ENCODE peak calls at places on chromosomes 1 and 21, in five cellular contexts. W is WTC11, K is H1, T is endothelial cell of umbilical vein, F is A549. V is an unnamed sample.

GRCh38 chr1:95388041-95388440 is 154.0 kb downstream of the RWDD3 start:
- DNase-seq in F (no peak), T (no peak), W (no peak), K (no peak), V (no peak)

GRCh38 chr1:3564921-3565831 is 46.1 kb downstream of the MEGF6 start:
- DNase-seq in T (peak), F (no peak), K (peak), W (peak), V (peak)

GRCh38 chr1:27634166-27634981 is 611 bp downstream of the FGR start:
- DNase-seq in T (peak), F (no peak), W (peak), K (no peak), V (no peak)

GRCh38 chr1:116820362-116820761 is 66.1 kb downstream of the CD2 start:
- DNase-seq in W (no peak), F (peak), T (no peak), K (no peak), V (no peak)

GRCh38 chr1:90831910-90832309 is 114.8 kb upstream of the BARHL2 start:
- DNase-seq in K (no peak), W (no peak), F (no peak), T (no peak), V (no peak)

GRCh38 chr1:37318490-37318889 is 155.9 kb upstream of the ZC3H12A start:
- DNase-seq in K (no peak), F (no peak), T (no peak), W (peak), V (no peak)

GRCh38 chr1:168687796-168688195 is 41.2 kb downstream of the DPT start:
- DNase-seq in K (no peak), F (peak), T (no peak), W (no peak), V (peak)

GRCh38 chr21:42498012-42498411 is 2.0 kb upstream of the RSPH1 start:
- DNase-seq in W (no peak), T (no peak), F (no peak), K (no peak), V (no peak)

GRCh38 chr1:236129315-236129714 is 13.0 kb upstream of the GPR137B start:
- DNase-seq in K (no peak), T (no peak), W (peak), F (no peak), V (no peak)

GRCh38 chr1:84855947-84856660 is 36.9 kb downstream of the LPAR3 start:
- DNase-seq in T (no peak), F (no peak), K (no peak), W (no peak), V (no peak)

GRCh38 chr1:41917051-41917530 is 1.6 kb downstream of the HIVEP3 start:
- DNase-seq in K (no peak), F (no peak), T (no peak), W (no peak), V (no peak)

GRCh38 chr1:111441573-111442192 is 7.4 kb downstream of the WDR77 start:
- DNase-seq in T (peak), K (peak), W (peak), F (peak), V (peak)

GRCh38 chr1:183568176-183569041 is 21.9 kb downstream of the NCF2 start:
- DNase-seq in T (peak), F (no peak), W (no peak), K (no peak), V (no peak)

GRCh38 chr1:41592451-41593125 is 108.1 kb upstream of the EDN2 start:
- DNase-seq in W (no peak), F (no peak), K (no peak), T (no peak), V (no peak)

GRCh38 chr21:39282911-39283310 is 30.5 kb downstream of the BRWD1 start:
- DNase-seq in K (no peak), F (no peak), T (no peak), W (no peak), V (no peak)

GRCh38 chr21:39281853-39282252 is 31.6 kb downstream of the BRWD1 start:
- DNase-seq in T (no peak), W (no peak), F (no peak), K (no peak), V (no peak)

DNA sequence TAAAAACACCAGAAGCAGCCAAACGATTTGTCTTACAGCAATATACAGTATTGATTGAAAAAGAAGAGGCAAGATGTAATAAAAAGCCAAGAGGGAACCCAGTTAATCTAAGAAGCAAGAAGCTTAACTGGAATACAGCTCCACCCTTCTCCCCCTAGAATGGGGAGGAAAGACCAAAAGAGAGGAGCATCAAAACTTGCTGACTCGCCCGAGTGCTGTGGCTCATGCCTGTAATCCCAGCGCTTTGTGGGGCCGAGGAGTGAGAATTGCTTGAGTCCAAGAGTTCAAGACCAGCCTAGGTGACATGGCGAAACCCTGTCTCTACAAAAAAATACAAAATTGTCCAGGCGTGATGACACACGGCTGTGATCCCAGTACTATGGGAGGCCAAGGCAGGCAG is 32.2 kb downstream of the BRWD1 start:
- DNase-seq in W (no peak), F (no peak), K (no peak), T (no peak), V (no peak)
- TF ChIP-seq JUN in W (no peak), F (no peak), K (no peak), T (no peak), V (no peak)

DNA sequence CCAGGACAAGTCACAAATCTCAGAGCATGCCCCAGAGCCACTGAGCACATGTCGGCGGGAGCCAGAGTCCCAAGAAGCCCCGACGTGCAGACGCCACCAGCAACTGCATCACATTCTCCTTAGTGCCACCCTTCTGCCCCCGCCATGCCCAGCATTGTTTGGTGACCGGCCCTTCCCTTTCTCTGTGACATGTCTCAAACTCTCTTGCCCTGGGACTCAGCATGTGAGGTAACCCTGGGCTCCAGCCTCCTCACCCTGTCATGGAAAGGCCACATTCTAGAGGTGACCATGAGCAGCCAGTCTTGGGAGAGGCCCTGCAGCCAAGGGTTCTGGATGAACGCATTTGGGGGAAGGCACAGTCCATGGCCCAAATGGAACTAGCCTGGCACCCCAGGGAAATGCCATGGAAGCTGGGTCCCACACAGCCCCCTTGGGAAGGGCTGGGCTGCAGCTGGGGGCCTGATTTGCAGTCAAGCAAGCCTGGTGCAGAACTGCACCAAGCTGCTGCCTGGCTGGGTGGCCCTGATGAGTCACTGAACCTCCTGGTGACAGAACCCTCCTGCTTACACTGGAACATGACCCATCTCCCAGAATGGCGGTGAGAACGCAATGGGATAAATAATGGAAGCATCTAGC is 94.4 kb downstream of the ITPKB start:
- DNase-seq in W (no peak), F (no peak), T (no peak), K (no peak), V (no peak)
- TF ChIP-seq JUN in W (no peak), F (no peak), T (no peak), K (no peak), V (no peak)

DNA sequence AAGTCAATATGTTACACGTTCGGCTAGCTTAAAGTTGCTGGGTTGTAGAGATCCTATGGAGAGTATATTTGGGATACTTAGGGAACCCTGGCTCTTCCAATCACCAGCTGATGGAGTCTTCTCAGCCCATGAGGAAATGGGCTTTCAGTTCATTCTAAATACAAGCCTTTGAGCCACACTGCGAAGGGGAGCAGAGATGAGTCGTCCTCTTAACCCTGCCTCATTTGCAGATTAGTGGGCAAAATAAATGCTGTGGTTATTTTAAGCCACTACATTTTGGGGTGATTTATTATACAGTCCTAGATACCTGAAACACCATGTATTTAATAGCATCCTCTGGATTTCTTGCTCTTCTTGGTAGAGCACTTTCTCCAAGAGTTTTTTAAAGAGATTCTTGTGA is 19.0 kb upstream of the VCAM1 start:
- DNase-seq in W (no peak), F (no peak), T (no peak), K (no peak), V (no peak)
- TF ChIP-seq JUN in W (no peak), F (no peak), T (no peak), K (no peak), V (no peak)

GRCh38 chr1:109299087-109299983 is 7.5 kb downstream of the MYBPHL start:
- DNase-seq in W (no peak), F (no peak), K (no peak), T (no peak), V (no peak)
- TF ChIP-seq JUN in W (no peak), F (no peak), K (no peak), T (no peak), V (no peak)

GRCh38 chr1:92410706-92411105 is 76.0 kb downstream of the GFI1 start:
- DNase-seq in W (no peak), T (no peak), F (no peak), K (no peak), V (peak)

GRCh38 chr1:92408825-92409224 is 77.9 kb downstream of the GFI1 start:
- DNase-seq in K (no peak), T (no peak), F (no peak), W (no peak), V (no peak)

GRCh38 chr1:92409946-92410345 is 76.8 kb downstream of the GFI1 start:
- DNase-seq in T (no peak), W (no peak), K (no peak), F (no peak), V (no peak)

GRCh38 chr1:92411511-92411910 is 75.2 kb downstream of the GFI1 start:
- DNase-seq in T (no peak), W (no peak), F (no peak), K (no peak), V (no peak)
- TF ChIP-seq JUN in T (no peak), W (no peak), F (no peak), K (no peak), V (no peak)

GRCh38 chr1:162030741-162031280 is 7.1 kb upstream of the OLFML2B start:
- DNase-seq in T (no peak), K (no peak), W (no peak), F (no peak), V (no peak)

GRCh38 chr1:162036156-162036555 is 12.5 kb upstream of the OLFML2B start:
- DNase-seq in W (no peak), K (no peak), F (no peak), T (no peak), V (no peak)

GRCh38 chr1:162033445-162033844 is 9.8 kb upstream of the OLFML2B start:
- DNase-seq in W (no peak), T (no peak), F (no peak), K (no peak), V (no peak)

GRCh38 chr1:162038624-162039023 is 15.0 kb upstream of the OLFML2B start:
- DNase-seq in W (no peak), K (no peak), F (no peak), T (no peak), V (no peak)

GRCh38 chr1:162035241-162035640 is 11.6 kb upstream of the OLFML2B start:
- DNase-seq in K (no peak), W (no peak), T (peak), F (no peak), V (no peak)
- TF ChIP-seq JUN in K (no peak), W (no peak), T (no peak), F (no peak), V (no peak)

GRCh38 chr21:15222711-15223110 is 157.9 kb upstream of the NRIP1 start:
- DNase-seq in W (no peak), K (no peak), F (no peak), T (no peak), V (no peak)
- TF ChIP-seq JUN in W (no peak), K (no peak), F (no peak), T (no peak), V (no peak)

GRCh38 chr1:43232071-43232470 is 37.7 kb upstream of the TMEM125 start:
- DNase-seq in T (peak), F (peak), W (no peak), K (no peak), V (no peak)

GRCh38 chr1:43225168-43225567 is 44.6 kb upstream of the TMEM125 start:
- DNase-seq in W (no peak), T (peak), F (no peak), K (no peak), V (peak)

GRCh38 chr1:43229831-43230780 is 39.7 kb upstream of the TMEM125 start:
- DNase-seq in W (no peak), F (no peak), T (no peak), K (no peak), V (no peak)

GRCh38 chr1:43222876-43223275 is 46.9 kb upstream of the TMEM125 start:
- DNase-seq in T (no peak), K (no peak), F (no peak), W (no peak), V (no peak)

DNA sequence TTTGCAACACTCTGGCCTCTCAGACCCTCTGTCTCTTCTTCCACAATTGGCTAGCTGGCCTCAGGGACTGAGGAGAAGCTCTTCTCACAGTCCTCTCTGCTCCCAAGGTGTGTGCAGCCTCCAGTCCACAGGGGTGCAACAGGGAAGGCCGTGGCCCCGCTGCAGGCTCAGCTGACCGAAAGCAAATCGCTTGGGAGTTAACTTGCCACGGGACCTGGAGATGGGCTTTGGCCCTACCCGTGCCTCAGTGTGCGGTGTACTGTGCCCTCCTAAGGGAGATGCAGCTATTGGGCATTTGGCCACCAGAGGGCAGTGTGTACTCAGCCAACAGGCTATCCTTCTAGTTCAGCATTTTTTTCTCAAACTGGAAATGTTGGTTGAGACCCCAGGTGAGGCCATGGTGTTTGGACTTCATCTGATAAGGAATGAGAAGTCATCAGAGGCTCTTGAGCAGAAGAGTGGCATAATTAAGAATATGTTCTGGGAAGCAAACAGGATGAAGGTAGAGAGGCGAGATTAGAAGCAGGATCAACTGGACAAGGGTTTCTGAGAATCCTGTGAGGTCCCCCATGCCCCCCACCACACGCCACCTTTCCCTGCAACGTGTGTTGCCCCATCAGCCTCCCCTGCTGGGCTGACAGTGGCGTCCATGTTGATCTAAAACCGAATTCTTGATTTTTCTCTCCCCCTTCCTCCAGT is 42.5 kb upstream of the TMEM125 start:
- DNase-seq in W (peak), F (peak), T (peak), K (peak), V (peak)
- TF ChIP-seq JUN in W (no peak), F (no peak), T (no peak), K (no peak), V (no peak)

GRCh38 chr1:67390041-67390887 is 39.9 kb downstream of the SERBP1 start:
- DNase-seq in F (no peak), T (no peak), W (no peak), K (no peak), V (no peak)
- TF ChIP-seq JUN in F (no peak), T (no peak), W (no peak), K (no peak), V (no peak)

GRCh38 chr21:25465263-25465662 is 142.0 kb downstream of the MRPL39 start:
- DNase-seq in K (no peak), W (no peak), F (no peak), T (no peak), V (no peak)

GRCh38 chr21:25464275-25464674 is 143.0 kb downstream of the MRPL39 start:
- DNase-seq in W (no peak), K (no peak), T (peak), F (no peak), V (no peak)

GRCh38 chr21:25466470-25466869 is 140.8 kb downstream of the MRPL39 start:
- DNase-seq in F (no peak), T (no peak), W (no peak), K (no peak), V (no peak)

GRCh38 chr21:25462517-25462971 is 144.7 kb downstream of the MRPL39 start:
- DNase-seq in W (no peak), K (no peak), F (no peak), T (peak), V (no peak)

GRCh38 chr21:25467891-25468290 is 139.4 kb downstream of the MRPL39 start:
- DNase-seq in F (no peak), W (no peak), T (no peak), K (no peak), V (no peak)
- TF ChIP-seq JUN in F (no peak), W (no peak), T (no peak), K (no peak), V (no peak)

V was measured in K562.